ENCODE peak calls at places on chromosomes 4 and X, in five cellular contexts. R is stimulated activated CD8-positive, alpha-beta memory T cell treated with anti-CD3 and anti-CD28 coated beads, Interleukin-7, amount 100 ng/mL, for 24 hours; S is LoVo; B is brain microvascular endothelial cell; X is T-helper 2 cell. K is an unnamed sample.

GRCh38 chr4:2949782-2950125 is 13.5 kb downstream of the NOP14 start:
- DNase-seq in R (no peak), S (no peak), B (no peak), X (no peak), K (no peak)

GRCh38 chr4:156109943-156110925 is 156.6 kb upstream of the CTSO start:
- DNase-seq in R (no peak), S (no peak), B (no peak), X (no peak), K (no peak)

GRCh38 chrX:8868070-8868795 is 67.0 kb upstream of the FAM9A start:
- DNase-seq in R (no peak), S (no peak), B (peak; percentile 57), X (no peak), K (no peak)

GRCh38 chrX:96685205-96686099 is 810 bp downstream of the DIAPH2 start:
- DNase-seq in R (peak; percentile 9), S (peak; percentile 17), B (peak; percentile 35), X (peak; percentile 20), K (peak; percentile 56)

GRCh38 chr4:8675383-8675782 is 82.8 kb downstream of the CPZ start:
- DNase-seq in R (no peak), S (no peak), B (peak; percentile 11), X (no peak), K (peak; percentile 71)

GRCh38 chr4:7191546-7192251 is 639 bp upstream of the SORCS2 start:
- DNase-seq in R (no peak), S (no peak), B (no peak), X (no peak), K (no peak)

GRCh38 chr4:53015681-53016080 is 153.6 kb downstream of the RASL11B start:
- DNase-seq in R (no peak), S (no peak), B (peak; percentile 49), X (no peak), K (peak; percentile 49)

GRCh38 chr4:174563399-174563798 is 41.1 kb upstream of the HPGD start:
- DNase-seq in R (no peak), S (no peak), B (no peak), X (no peak), K (no peak)

GRCh38 chr4:73836373-73837269 is at the start of gene CXCL6:
- DNase-seq in R (no peak), S (no peak), B (no peak), X (no peak), K (peak; percentile 76)

GRCh38 chr4:121216438-121216837 is 52.3 kb upstream of the TNIP3 start:
- DNase-seq in R (no peak), S (no peak), B (no peak), X (peak; percentile 57), K (no peak)

GRCh38 chr4:186702940-186703339 is 20.7 kb downstream of the FAT1 start:
- DNase-seq in R (no peak), S (no peak), B (no peak), X (no peak), K (peak; percentile 46)

GRCh38 chrX:56751071-56751470 is 22.0 kb downstream of the NBDY start:
- DNase-seq in R (no peak), S (no peak), B (no peak), X (no peak), K (no peak)

GRCh38 chr4:2761035-2761923 is 5.1 kb upstream of the TNIP2 start:
- DNase-seq in R (no peak), S (peak; percentile 49), B (no peak), X (no peak), K (no peak)

GRCh38 chrX:68827848-68828562 is 816 bp upstream of the EFNB1 start:
- DNase-seq in R (peak; percentile 71), S (peak; percentile 61), B (peak; percentile 78), X (peak; percentile 53), K (peak; percentile 85)

GRCh38 chrX:2766921-2767320 is 15.1 kb downstream of the XG start:
- DNase-seq in R (no peak), S (no peak), B (no peak), X (no peak), K (no peak)

GRCh38 chrX:116198810-116199209 is 28.3 kb downstream of the AGTR2 start:
- DNase-seq in R (no peak), S (no peak), B (no peak), X (no peak), K (no peak)

GRCh38 chr4:156052116-156052515 is 98.5 kb upstream of the CTSO start:
- DNase-seq in R (no peak), S (no peak), B (no peak), X (no peak), K (no peak)

GRCh38 chr4:187065396-187065795 is 341.7 kb upstream of the FAT1 start:
- DNase-seq in R (no peak), S (no peak), B (no peak), X (no peak), K (no peak)

GRCh38 chrX:47581731-47582647 is at the start of gene TIMP1:
- DNase-seq in R (peak; percentile 51), S (peak; percentile 78), B (peak; percentile 94), X (peak; percentile 60), K (peak; percentile 75)

GRCh38 chrX:41621236-41621651 is 67.5 kb upstream of the GPR34 start:
- DNase-seq in R (no peak), S (no peak), B (peak; percentile 69), X (no peak), K (no peak)

GRCh38 chr4:31360786-31361185 is 640.6 kb downstream of the PCDH7 start:
- DNase-seq in R (no peak), S (no peak), B (peak; percentile 32), X (no peak), K (no peak)

GRCh38 chrX:24427747-24428019 is 37.4 kb upstream of the PDK3 start:
- DNase-seq in R (no peak), S (no peak), B (no peak), X (no peak), K (no peak)

GRCh38 chr4:65668201-65669007 is 1.9 kb downstream of the EPHA5 start:
- DNase-seq in R (no peak), S (no peak), B (peak; percentile 41), X (no peak), K (peak; percentile 83)

GRCh38 chr4:19924761-19925160 is 326.9 kb upstream of the SLIT2 start:
- DNase-seq in R (no peak), S (no peak), B (no peak), X (no peak), K (no peak)

GRCh38 chr4:4666693-4667642 is 125.1 kb upstream of the STX18 start:
- DNase-seq in R (no peak), S (no peak), B (no peak), X (no peak), K (no peak)

GRCh38 chrX:86047174-86047991 is at the start of gene CHM:
- DNase-seq in R (peak; percentile 5), S (peak; percentile 69), B (peak; percentile 81), X (peak; percentile 69), K (peak; percentile 84)

GRCh38 chr4:74682567-74683359 is 111.6 kb downstream of the BTC start:
- DNase-seq in R (no peak), S (peak; percentile 93), B (peak; percentile 95), X (no peak), K (no peak)

GRCh38 chrX:154441984-154442707 is 1.8 kb upstream of the FAM50A start:
- DNase-seq in R (no peak), S (no peak), B (no peak), X (no peak), K (no peak)

GRCh38 chrX:124127496-124127895 is 166.0 kb downstream of the STAG2 start:
- DNase-seq in R (no peak), S (no peak), B (no peak), X (no peak), K (no peak)

GRCh38 chr4:3765271-3766206 is 646 bp upstream of the ADRA2C start:
- DNase-seq in R (no peak), S (peak; percentile 19), B (peak; percentile 37), X (no peak), K (peak; percentile 69)

GRCh38 chr4:54513231-54513630 is 144.5 kb upstream of the KIT start:
- DNase-seq in R (no peak), S (no peak), B (peak; percentile 91), X (no peak), K (no peak)

GRCh38 chrX:50103866-50104566 is 96.8 kb downstream of the AKAP4 start:
- DNase-seq in R (no peak), S (no peak), B (peak; percentile 10), X (no peak), K (no peak)